ENCODE peak calls at places on chromosomes 6 and 20, in six cellular contexts. One of them, this sample, is unnamed.
A peak's percentile ranks its signal among the peaks of the same experiment; 100 is the strongest.

GRCh38 chr20:41509801-41510200 is 108.4 kb downstream of the CHD6 start:
- DNase-seq in activated T-cell treated with anti-CD3 and anti-CD28 coated beads for 1 hour: no peak
- DNase-seq in stimulated activated CD8-positive, alpha-beta memory T cell treated with anti-CD3 and anti-CD28 coated beads, Interleukin-15, amount 100 ng/mL, for 1 hour: no peak
- DNase-seq in H1: no peak
- DNase-seq in progenitor cell of endocrine pancreas: no peak
- DNase-seq in endothelial cell: no peak
- DNase-seq in this sample: no peak

GRCh38 chr6:52649521-52649920 is 21.4 kb upstream of the TMEM14A start:
- DNase-seq in H1: no peak
- DNase-seq in endothelial cell: no peak
- DNase-seq in activated T-cell treated with anti-CD3 and anti-CD28 coated beads for 1 hour: no peak
- DNase-seq in stimulated activated CD8-positive, alpha-beta memory T cell treated with anti-CD3 and anti-CD28 coated beads, Interleukin-15, amount 100 ng/mL, for 1 hour: no peak
- DNase-seq in progenitor cell of endocrine pancreas: no peak
- DNase-seq in this sample: no peak

GRCh38 chr6:149128489-149129145 is 188.9 kb upstream of the TAB2 start:
- DNase-seq in endothelial cell: no peak
- DNase-seq in H1: no peak
- DNase-seq in activated T-cell treated with anti-CD3 and anti-CD28 coated beads for 1 hour: no peak
- DNase-seq in progenitor cell of endocrine pancreas: no peak
- DNase-seq in stimulated activated CD8-positive, alpha-beta memory T cell treated with anti-CD3 and anti-CD28 coated beads, Interleukin-15, amount 100 ng/mL, for 1 hour: no peak
- DNase-seq in this sample: no peak

GRCh38 chr6:14658909-14659561 is 541.5 kb downstream of the CD83 start:
- DNase-seq in H1: no peak
- DNase-seq in endothelial cell: no peak
- DNase-seq in activated T-cell treated with anti-CD3 and anti-CD28 coated beads for 1 hour: no peak
- DNase-seq in progenitor cell of endocrine pancreas: no peak
- DNase-seq in stimulated activated CD8-positive, alpha-beta memory T cell treated with anti-CD3 and anti-CD28 coated beads, Interleukin-15, amount 100 ng/mL, for 1 hour: no peak
- DNase-seq in this sample: peak; percentile 32

GRCh38 chr6:91653954-91654843 is 1067.3 kb upstream of the MAP3K7 start:
- DNase-seq in endothelial cell: no peak
- DNase-seq in stimulated activated CD8-positive, alpha-beta memory T cell treated with anti-CD3 and anti-CD28 coated beads, Interleukin-15, amount 100 ng/mL, for 1 hour: no peak
- DNase-seq in progenitor cell of endocrine pancreas: no peak
- DNase-seq in activated T-cell treated with anti-CD3 and anti-CD28 coated beads for 1 hour: no peak
- DNase-seq in H1: no peak
- DNase-seq in this sample: no peak

GRCh38 chr20:62623488-62624324 is 18.6 kb upstream of the SLCO4A1 start:
- DNase-seq in H1: peak; percentile 85
- DNase-seq in activated T-cell treated with anti-CD3 and anti-CD28 coated beads for 1 hour: peak; percentile 74
- DNase-seq in endothelial cell: peak; percentile 65
- DNase-seq in stimulated activated CD8-positive, alpha-beta memory T cell treated with anti-CD3 and anti-CD28 coated beads, Interleukin-15, amount 100 ng/mL, for 1 hour: peak; percentile 63
- DNase-seq in progenitor cell of endocrine pancreas: peak; percentile 43
- DNase-seq in this sample: peak; percentile 96

GRCh38 chr6:125191916-125192609 is 38.5 kb downstream of the TPD52L1 start:
- DNase-seq in endothelial cell: peak; percentile 37
- DNase-seq in progenitor cell of endocrine pancreas: no peak
- DNase-seq in activated T-cell treated with anti-CD3 and anti-CD28 coated beads for 1 hour: peak; percentile 18
- DNase-seq in stimulated activated CD8-positive, alpha-beta memory T cell treated with anti-CD3 and anti-CD28 coated beads, Interleukin-15, amount 100 ng/mL, for 1 hour: peak; percentile 23
- DNase-seq in H1: peak; percentile 67
- DNase-seq in this sample: peak; percentile 67

GRCh38 chr6:154479388-154480143 is 30.9 kb downstream of the CNKSR3 start:
- DNase-seq in endothelial cell: no peak
- DNase-seq in activated T-cell treated with anti-CD3 and anti-CD28 coated beads for 1 hour: no peak
- DNase-seq in stimulated activated CD8-positive, alpha-beta memory T cell treated with anti-CD3 and anti-CD28 coated beads, Interleukin-15, amount 100 ng/mL, for 1 hour: no peak
- DNase-seq in H1: no peak
- DNase-seq in progenitor cell of endocrine pancreas: no peak
- DNase-seq in this sample: no peak

GRCh38 chr6:43724914-43725642 is 37.5 kb upstream of the MRPS18A start:
- DNase-seq in activated T-cell treated with anti-CD3 and anti-CD28 coated beads for 1 hour: peak; percentile 36
- DNase-seq in endothelial cell: no peak
- DNase-seq in stimulated activated CD8-positive, alpha-beta memory T cell treated with anti-CD3 and anti-CD28 coated beads, Interleukin-15, amount 100 ng/mL, for 1 hour: no peak
- DNase-seq in progenitor cell of endocrine pancreas: no peak
- DNase-seq in H1: no peak
- DNase-seq in this sample: peak; percentile 98

GRCh38 chr6:38681850-38682249 is 21.1 kb downstream of the GLO1 start:
- DNase-seq in endothelial cell: no peak
- DNase-seq in activated T-cell treated with anti-CD3 and anti-CD28 coated beads for 1 hour: no peak
- DNase-seq in stimulated activated CD8-positive, alpha-beta memory T cell treated with anti-CD3 and anti-CD28 coated beads, Interleukin-15, amount 100 ng/mL, for 1 hour: no peak
- DNase-seq in H1: no peak
- DNase-seq in progenitor cell of endocrine pancreas: no peak
- DNase-seq in this sample: no peak

GRCh38 chr6:6825986-6826901 is 237.7 kb downstream of the LY86 start:
- DNase-seq in activated T-cell treated with anti-CD3 and anti-CD28 coated beads for 1 hour: no peak
- DNase-seq in endothelial cell: no peak
- DNase-seq in stimulated activated CD8-positive, alpha-beta memory T cell treated with anti-CD3 and anti-CD28 coated beads, Interleukin-15, amount 100 ng/mL, for 1 hour: no peak
- DNase-seq in progenitor cell of endocrine pancreas: no peak
- DNase-seq in H1: no peak
- DNase-seq in this sample: peak; percentile 88

GRCh38 chr6:121756643-121757042 is 321.2 kb downstream of the GJA1 start:
- DNase-seq in H1: no peak
- DNase-seq in stimulated activated CD8-positive, alpha-beta memory T cell treated with anti-CD3 and anti-CD28 coated beads, Interleukin-15, amount 100 ng/mL, for 1 hour: no peak
- DNase-seq in progenitor cell of endocrine pancreas: no peak
- DNase-seq in activated T-cell treated with anti-CD3 and anti-CD28 coated beads for 1 hour: no peak
- DNase-seq in endothelial cell: no peak
- DNase-seq in this sample: no peak

GRCh38 chr6:6712258-6712978 is 123.9 kb downstream of the LY86 start:
- DNase-seq in activated T-cell treated with anti-CD3 and anti-CD28 coated beads for 1 hour: no peak
- DNase-seq in endothelial cell: no peak
- DNase-seq in stimulated activated CD8-positive, alpha-beta memory T cell treated with anti-CD3 and anti-CD28 coated beads, Interleukin-15, amount 100 ng/mL, for 1 hour: no peak
- DNase-seq in H1: no peak
- DNase-seq in progenitor cell of endocrine pancreas: no peak
- DNase-seq in this sample: no peak

GRCh38 chr20:16194961-16195360 is 378.3 kb downstream of the KIF16B start:
- DNase-seq in progenitor cell of endocrine pancreas: no peak
- DNase-seq in activated T-cell treated with anti-CD3 and anti-CD28 coated beads for 1 hour: no peak
- DNase-seq in H1: no peak
- DNase-seq in stimulated activated CD8-positive, alpha-beta memory T cell treated with anti-CD3 and anti-CD28 coated beads, Interleukin-15, amount 100 ng/mL, for 1 hour: no peak
- DNase-seq in endothelial cell: no peak
- DNase-seq in this sample: no peak

GRCh38 chr6:134245041-134245440 is 72.9 kb downstream of the SGK1 start:
- DNase-seq in activated T-cell treated with anti-CD3 and anti-CD28 coated beads for 1 hour: no peak
- DNase-seq in endothelial cell: no peak
- DNase-seq in stimulated activated CD8-positive, alpha-beta memory T cell treated with anti-CD3 and anti-CD28 coated beads, Interleukin-15, amount 100 ng/mL, for 1 hour: no peak
- DNase-seq in H1: no peak
- DNase-seq in progenitor cell of endocrine pancreas: no peak
- DNase-seq in this sample: no peak

GRCh38 chr6:56223995-56224394 is 23.4 kb downstream of the COL21A1 start:
- DNase-seq in stimulated activated CD8-positive, alpha-beta memory T cell treated with anti-CD3 and anti-CD28 coated beads, Interleukin-15, amount 100 ng/mL, for 1 hour: no peak
- DNase-seq in H1: no peak
- DNase-seq in progenitor cell of endocrine pancreas: no peak
- DNase-seq in activated T-cell treated with anti-CD3 and anti-CD28 coated beads for 1 hour: no peak
- DNase-seq in endothelial cell: no peak
- DNase-seq in this sample: no peak

GRCh38 chr6:32819729-32820128 is 2.9 kb upstream of the HLA-DOB start:
- DNase-seq in H1: no peak
- DNase-seq in activated T-cell treated with anti-CD3 and anti-CD28 coated beads for 1 hour: no peak
- DNase-seq in progenitor cell of endocrine pancreas: no peak
- DNase-seq in stimulated activated CD8-positive, alpha-beta memory T cell treated with anti-CD3 and anti-CD28 coated beads, Interleukin-15, amount 100 ng/mL, for 1 hour: no peak
- DNase-seq in endothelial cell: no peak
- DNase-seq in this sample: no peak

GRCh38 chr20:13029687-13030510 is 21.1 kb downstream of the SPTLC3 start:
- DNase-seq in progenitor cell of endocrine pancreas: no peak
- DNase-seq in H1: no peak
- DNase-seq in endothelial cell: no peak
- DNase-seq in stimulated activated CD8-positive, alpha-beta memory T cell treated with anti-CD3 and anti-CD28 coated beads, Interleukin-15, amount 100 ng/mL, for 1 hour: no peak
- DNase-seq in activated T-cell treated with anti-CD3 and anti-CD28 coated beads for 1 hour: no peak
- DNase-seq in this sample: peak; percentile 70

GRCh38 chr20:25005661-25006060 is 13.1 kb upstream of the APMAP start:
- DNase-seq in stimulated activated CD8-positive, alpha-beta memory T cell treated with anti-CD3 and anti-CD28 coated beads, Interleukin-15, amount 100 ng/mL, for 1 hour: no peak
- DNase-seq in endothelial cell: no peak
- DNase-seq in activated T-cell treated with anti-CD3 and anti-CD28 coated beads for 1 hour: no peak
- DNase-seq in progenitor cell of endocrine pancreas: no peak
- DNase-seq in H1: no peak
- DNase-seq in this sample: no peak

GRCh38 chr20:36344517-36345132 is 38.5 kb downstream of the DLGAP4 start:
- DNase-seq in endothelial cell: peak; percentile 78
- DNase-seq in activated T-cell treated with anti-CD3 and anti-CD28 coated beads for 1 hour: no peak
- DNase-seq in stimulated activated CD8-positive, alpha-beta memory T cell treated with anti-CD3 and anti-CD28 coated beads, Interleukin-15, amount 100 ng/mL, for 1 hour: no peak
- DNase-seq in H1: peak; percentile 92
- DNase-seq in progenitor cell of endocrine pancreas: peak; percentile 81
- DNase-seq in this sample: no peak

GRCh38 chr6:169263836-169264608 is 10.4 kb upstream of the THBS2 start:
- DNase-seq in stimulated activated CD8-positive, alpha-beta memory T cell treated with anti-CD3 and anti-CD28 coated beads, Interleukin-15, amount 100 ng/mL, for 1 hour: no peak
- DNase-seq in activated T-cell treated with anti-CD3 and anti-CD28 coated beads for 1 hour: no peak
- DNase-seq in endothelial cell: no peak
- DNase-seq in progenitor cell of endocrine pancreas: no peak
- DNase-seq in H1: no peak
- DNase-seq in this sample: no peak

This sample was measured in lower leg skin.